ENCODE peak calls at places on chromosomes 12 and 14, in nine cellular contexts. R, X, Y, T, F, U, Z, O and D are unnamed samples.

GRCh38 chr14:76272349-76272748 is 103.6 kb upstream of the ESRRB start:
- DNase-seq in U (no peak), F (no peak), T (no peak), X (no peak), R (no peak), O (no peak), Z (no peak), Y (no peak), D (no peak)

GRCh38 chr14:94161979-94162378 is 12.1 kb upstream of the PPP4R4 start:
- DNase-seq in X (no peak), Y (peak), U (no peak), T (peak), Z (no peak), R (no peak), O (no peak), F (peak), D (no peak)

GRCh38 chr14:76644875-76645518 is 116.3 kb upstream of the VASH1 start:
- DNase-seq in R (no peak), T (peak), U (peak), F (peak), Y (peak), X (no peak), Z (no peak), O (peak), D (peak)

GRCh38 chr12:105330938-105331804 is 680 bp downstream of the C12orf75 start:
- DNase-seq in T (peak), Z (peak), R (no peak), U (peak), O (no peak), Y (no peak), X (no peak), F (no peak), D (peak)

GRCh38 chr14:53953828-53954550 is 2.6 kb downstream of the BMP4 start:
- DNase-seq in U (no peak), X (peak), F (peak), R (no peak), T (peak), Z (peak), Y (peak), O (no peak), D (peak)

GRCh38 chr12:64826234-64826633 is 1.8 kb downstream of the TBC1D30 start:
- DNase-seq in X (peak), F (peak), Y (peak), U (no peak), Z (peak), O (peak), R (no peak), T (peak), D (no peak)

GRCh38 chr12:16573652-16574077 is 32.3 kb downstream of the LMO3 start:
- DNase-seq in O (no peak), Y (peak), T (peak), U (no peak), X (peak), R (no peak), Z (peak), F (no peak), D (no peak)

GRCh38 chr12:12126551-12126950 is 55.8 kb downstream of the BCL2L14 start:
- DNase-seq in R (no peak), Y (no peak), T (no peak), Z (no peak), O (no peak), F (no peak), U (no peak), X (no peak), D (no peak)

GRCh38 chr14:94681300-94682060 is 69.3 kb downstream of the SERPINA3 start:
- DNase-seq in X (no peak), F (peak), R (no peak), T (peak), Z (peak), Y (peak), U (no peak), O (no peak), D (peak)

GRCh38 chr14:50520947-50521815 is 11.2 kb downstream of the MAP4K5 start:
- DNase-seq in O (peak), R (no peak), Z (no peak), F (peak), Y (peak), X (no peak), T (peak), U (no peak), D (peak)

GRCh38 chr12:76329163-76329562 is 19.1 kb downstream of the BBS10 start:
- DNase-seq in T (no peak), R (no peak), Z (no peak), O (peak), X (no peak), U (no peak), F (peak), Y (peak), D (no peak)

GRCh38 chr12:86710110-86710509 is 453.9 kb upstream of the MGAT4C start:
- DNase-seq in X (no peak), U (no peak), R (no peak), Z (no peak), T (no peak), F (peak), O (no peak), Y (peak), D (no peak)

GRCh38 chr12:29616664-29617409 is 119.4 kb upstream of the OVCH1 start:
- DNase-seq in O (peak), U (no peak), F (peak), Y (peak), X (no peak), Z (no peak), R (peak), T (no peak), D (no peak)

GRCh38 chr12:45986646-45987338 is 3.6 kb downstream of the SCAF11 start:
- DNase-seq in X (no peak), Z (no peak), T (no peak), O (no peak), U (no peak), F (no peak), Y (no peak), R (no peak), D (no peak)

GRCh38 chr12:5073838-5074237 is 30.2 kb downstream of the KCNA5 start:
- DNase-seq in Z (no peak), U (no peak), O (no peak), F (peak), T (peak), R (no peak), X (no peak), Y (peak), D (peak)

GRCh38 chr12:107126688-107127481 is 33.5 kb upstream of the CRY1 start:
- DNase-seq in F (peak), T (peak), O (no peak), Z (no peak), R (no peak), X (no peak), Y (peak), U (peak), D (peak)

GRCh38 chr12:21800011-21800410 is 25.5 kb upstream of the KCNJ8 start:
- DNase-seq in Y (no peak), T (no peak), F (no peak), Z (no peak), O (no peak), X (no peak), R (no peak), U (no peak), D (peak)

GRCh38 chr12:76348079-76348901 is at the start of gene BBS10:
- DNase-seq in O (peak), U (peak), X (peak), R (peak), F (peak), Z (peak), T (peak), Y (peak), D (peak)

GRCh38 chr12:131608740-131609665 is 101.9 kb upstream of the SFSWAP start:
- DNase-seq in R (peak), F (peak), Y (peak), X (peak), Z (peak), O (peak), T (peak), U (peak), D (peak)

GRCh38 chr12:46677749-46678148 is 148.0 kb downstream of the SLC38A4 start:
- DNase-seq in Z (no peak), O (no peak), R (no peak), U (peak), T (peak), X (no peak), Y (peak), F (peak), D (peak)

GRCh38 chr12:53071591-53072551 is 7.3 kb downstream of the SPRYD3 start:
- DNase-seq in Y (peak), U (no peak), X (peak), F (peak), O (no peak), R (no peak), T (peak), Z (peak), D (no peak)

GRCh38 chr12:104472748-104473147 is 16.0 kb downstream of the CHST11 start:
- DNase-seq in X (no peak), Z (no peak), Y (no peak), T (no peak), F (no peak), R (no peak), O (no peak), U (no peak), D (no peak)

GRCh38 chr12:38543151-38543550 is 226.6 kb downstream of the ALG10B start:
- DNase-seq in R (no peak), O (no peak), Y (no peak), X (no peak), U (no peak), Z (no peak), F (no peak), T (no peak), D (peak)

GRCh38 chr12:11650279-11650696 is 814 bp downstream of the ETV6 start:
- DNase-seq in O (no peak), T (peak), F (no peak), R (no peak), Y (no peak), X (peak), U (no peak), Z (peak), D (no peak)

GRCh38 chr14:77509366-77509765 is 10.8 kb upstream of the ISM2 start:
- DNase-seq in T (no peak), X (no peak), U (no peak), R (no peak), O (no peak), F (no peak), Y (no peak), Z (no peak), D (no peak)

GRCh38 chr12:131105736-131106356 is 152.1 kb downstream of the ADGRD1 start:
- DNase-seq in F (no peak), R (peak), U (no peak), Y (no peak), T (no peak), O (no peak), X (peak), Z (peak), D (no peak)

GRCh38 chr12:101485015-101485414 is 9.9 kb downstream of the SPIC start:
- DNase-seq in Y (peak), R (no peak), Z (no peak), F (peak), O (no peak), U (no peak), T (no peak), X (no peak), D (no peak)

GRCh38 chr14:89955022-89955414 is 488 bp upstream of the EFCAB11 start:
- DNase-seq in U (no peak), F (no peak), X (no peak), R (no peak), Y (no peak), T (no peak), O (no peak), Z (no peak), D (no peak)

GRCh38 chr12:102478416-102479098 is 1.8 kb downstream of the IGF1 start:
- DNase-seq in X (no peak), Y (no peak), T (peak), O (no peak), Z (no peak), U (no peak), F (no peak), R (no peak), D (peak)